ENCODE peak calls at places on chromosomes 1 and 21, in four cellular contexts. G, B, M and K are unnamed samples.

GRCh38 chr1:229381234-229381633 is 38.4 kb upstream of the CCSAP start:
- DNase-seq in M (no peak), B (no peak), G (no peak), K (no peak)

GRCh38 chr1:51264470-51264869 is 28.4 kb downstream of the RNF11 start:
- DNase-seq in G (no peak), B (no peak), M (no peak), K (no peak)

GRCh38 chr21:43573921-43574320 is 85.4 kb downstream of the HSF2BP start:
- DNase-seq in G (no peak), M (no peak), B (no peak), K (no peak)

GRCh38 chr21:18023099-18023498 is 203.9 kb upstream of the C21orf91 start:
- DNase-seq in M (no peak), G (no peak), B (no peak), K (no peak)

GRCh38 chr1:224090116-224090515 is 23.8 kb upstream of the FBXO28 start:
- DNase-seq in G (no peak), M (no peak), B (no peak), K (no peak)

GRCh38 chr1:234598974-234599616 is 10.9 kb downstream of the IRF2BP2 start:
- DNase-seq in G (peak; percentile 73), B (no peak), M (peak; percentile 56), K (no peak)

GRCh38 chr1:5616366-5617178 is 375.7 kb downstream of the NPHP4 start:
- DNase-seq in B (no peak), M (no peak), G (no peak), K (no peak)

GRCh38 chr21:34126691-34127090 is 53.3 kb downstream of the MRPS6 start:
- DNase-seq in M (no peak), G (no peak), B (no peak), K (no peak)

GRCh38 chr1:67970088-67970487 is 80.3 kb downstream of the DIRAS3 start:
- DNase-seq in B (no peak), M (no peak), G (no peak), K (no peak)

GRCh38 chr1:18965206-18966173 is 9.0 kb upstream of the IFFO2 start:
- DNase-seq in B (peak; percentile 24), G (peak; percentile 70), M (no peak), K (peak; percentile 74)

GRCh38 chr21:25983745-25984144 is 186.8 kb downstream of the APP start:
- DNase-seq in B (no peak), G (no peak), M (no peak), K (no peak)

GRCh38 chr1:25096307-25097150 is 135.8 kb downstream of the SYF2 start:
- DNase-seq in M (no peak), B (no peak), G (no peak), K (no peak)

GRCh38 chr1:25098717-25099116 is 133.6 kb downstream of the SYF2 start:
- DNase-seq in G (no peak), M (no peak), B (no peak), K (no peak)

GRCh38 chr1:25095635-25096200 is 136.6 kb downstream of the SYF2 start:
- DNase-seq in M (no peak), G (no peak), B (no peak), K (no peak)

GRCh38 chr1:25100151-25100841 is 132.0 kb downstream of the SYF2 start:
- DNase-seq in M (no peak), B (no peak), G (no peak), K (no peak)

GRCh38 chr1:25099343-25099951 is 132.9 kb downstream of the SYF2 start:
- DNase-seq in B (peak; percentile 82), M (peak; percentile 23), G (no peak), K (no peak)
- TF ChIP-seq POLR2AphosphoS5 in B (peak; percentile 25), M (no peak), G (no peak), K (no peak)

DNA sequence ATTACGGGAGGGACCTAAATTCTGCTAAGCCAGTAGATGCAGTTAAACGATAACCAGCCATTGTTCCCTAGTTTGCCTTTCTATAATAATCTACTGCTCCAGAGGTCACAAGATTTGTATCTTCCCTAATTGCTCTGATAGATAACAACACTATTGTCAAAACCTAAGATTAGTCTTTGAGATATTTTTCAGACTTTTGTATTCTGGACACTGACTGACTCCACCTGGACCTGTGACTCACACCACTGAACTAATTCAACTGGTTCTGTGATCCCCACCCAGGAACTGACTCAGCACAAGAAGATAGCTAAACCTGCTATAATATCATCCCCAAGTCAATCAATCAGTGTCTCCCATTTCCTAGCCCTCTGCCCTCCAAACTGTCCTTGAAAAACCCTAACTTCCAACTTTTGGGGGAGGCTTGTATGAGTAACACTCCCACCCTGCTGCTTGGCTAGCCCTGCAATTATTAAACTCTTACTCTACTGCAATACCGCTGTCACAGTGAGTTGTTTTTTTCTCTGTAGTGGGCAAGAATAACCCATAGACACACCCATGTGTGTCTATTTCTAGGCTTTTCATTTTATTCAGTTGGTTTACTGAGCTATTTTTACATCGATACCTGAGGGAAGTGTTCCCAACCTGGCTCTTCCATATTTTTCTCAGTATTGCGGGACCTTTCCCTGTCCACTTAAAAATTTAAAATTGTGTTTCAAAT is 11.2 kb downstream of the KIFAP3 start:
- DNase-seq in B (no peak), M (no peak), G (no peak), K (no peak)
- H3K4me1 ChIP-seq in B (peaks cover 9% of the 10 kb centered on the region), M (peaks cover 3% of the 10 kb centered on the region), G (peaks cover 12% of the 10 kb centered on the region), K (no peaks in the 10 kb centered on the region)

GRCh38 chr1:165375623-165376022 is 19.1 kb upstream of the LMX1A start:
- DNase-seq in G (no peak), M (no peak), B (no peak), K (no peak)
- H3K4me3 ChIP-seq in G (peak overlapping the region; percentile 44), M (peak overlapping the region; percentile 34), B (peak overlapping the region; percentile 23), K (peak overlapping the region; percentile 72)

GRCh38 chr1:45574105-45574626 is 9.7 kb upstream of the NASP start:
- DNase-seq in G (peak; percentile 25), B (no peak), M (no peak), K (no peak)
- TF ChIP-seq POLR2AphosphoS5 in G (no peak), B (no peak), M (no peak), K (no peak)